ENCODE peak calls at places on chromosome 9, in ten cellular contexts. M is IMR-90, T is ovary, D is upper lobe of left lung, C is body of pancreas, A is Peyer's patch, P is A549, W is stomach, I is H1, E is GM12891. X is an unnamed sample.

GRCh38 chr9:85040141-85040540 is 370.6 kb downstream of the NTRK2 start:
- DNase-seq in T (no peak), C (no peak), D (no peak), A (no peak), P (no peak), M (no peak), E (no peak), W (no peak), I (no peak), X (no peak)

GRCh38 chr9:14992516-14992915 is 82.3 kb upstream of the FREM1 start:
- DNase-seq in W (no peak), M (no peak), D (no peak), E (no peak), C (no peak), A (no peak), T (no peak), I (no peak), P (no peak), X (no peak)

GRCh38 chr9:127608104-127608966 is 3.7 kb upstream of the STXBP1 start:
- DNase-seq in T (peak), W (peak), P (peak), D (peak), C (peak), A (peak), E (peak), I (peak), M (peak), X (peak)

GRCh38 chr9:82255533-82255932 is 267.0 kb downstream of the SPATA31D1 start:
- DNase-seq in P (no peak), I (no peak), W (no peak), T (no peak), C (no peak), D (no peak), M (no peak), E (no peak), A (no peak), X (no peak)

GRCh38 chr9:21833090-21833801 is 30.8 kb downstream of the MTAP start:
- DNase-seq in T (no peak), C (no peak), M (no peak), P (no peak), A (no peak), E (no peak), I (no peak), D (no peak), W (no peak), X (no peak)

GRCh38 chr9:127035948-127036347 is 86.5 kb downstream of the ANGPTL2 start:
- DNase-seq in E (no peak), T (peak), W (no peak), M (no peak), I (no peak), D (no peak), A (no peak), P (no peak), C (no peak), X (no peak)

GRCh38 chr9:72013188-72013877 is 47.1 kb downstream of the C9orf57 start:
- DNase-seq in D (no peak), A (no peak), W (no peak), E (no peak), C (no peak), I (no peak), T (no peak), P (no peak), M (no peak), X (no peak)

GRCh38 chr9:126531035-126531571 is 82.6 kb upstream of the LMX1B start:
- DNase-seq in P (no peak), W (no peak), C (no peak), M (no peak), A (no peak), T (no peak), E (no peak), D (no peak), I (no peak), X (no peak)

DNA sequence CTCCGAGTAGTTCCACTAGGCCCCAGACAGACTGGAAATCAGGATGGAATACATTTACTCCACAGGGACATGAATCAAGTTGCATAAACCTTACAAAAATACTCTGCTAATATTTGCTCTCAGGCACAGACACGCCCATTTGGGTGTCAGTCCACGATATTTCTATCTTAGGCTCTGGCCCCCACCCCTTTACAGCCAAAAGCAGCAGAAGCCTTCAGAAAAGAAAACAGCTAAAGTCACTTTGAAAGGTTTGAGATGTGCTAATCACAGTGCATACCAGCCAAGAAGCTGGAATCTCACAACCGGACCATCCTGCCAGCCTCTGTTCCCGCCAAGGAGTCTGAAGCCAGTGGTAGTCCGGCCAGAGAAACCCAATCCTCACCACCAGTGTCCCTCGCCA is 22.6 kb downstream of the PTPN3 start:
- DNase-seq in D (no peak), C (no peak), A (no peak), P (no peak), T (no peak), W (no peak), M (no peak), I (no peak), E (no peak), X (no peak)
- TF ChIP-seq POLR2A in D (no peak), C (no peak), A (no peak), P (no peak), T (no peak), W (no peak), M (no peak), I (no peak), E (no peak), X (no peak)

GRCh38 chr9:33445389-33445881 is 2.0 kb downstream of the AQP3 start:
- DNase-seq in C (peak), P (no peak), W (peak), M (no peak), T (no peak), D (peak), E (no peak), A (peak), I (no peak), X (no peak)

GRCh38 chr9:33448159-33448511 is 742 bp upstream of the AQP3 start:
- DNase-seq in T (no peak), W (no peak), A (no peak), D (no peak), I (no peak), C (peak), E (no peak), M (no peak), P (no peak), X (peak)

GRCh38 chr9:33445941-33446506 is 1.4 kb downstream of the AQP3 start:
- DNase-seq in W (peak), I (no peak), D (peak), E (no peak), P (no peak), A (peak), C (no peak), T (no peak), M (no peak), X (no peak)

GRCh38 chr9:33447404-33448158 is at the start of gene AQP3:
- DNase-seq in C (peak), T (peak), P (peak), I (peak), M (no peak), E (peak), D (peak), A (peak), W (peak), X (peak)

DNA sequence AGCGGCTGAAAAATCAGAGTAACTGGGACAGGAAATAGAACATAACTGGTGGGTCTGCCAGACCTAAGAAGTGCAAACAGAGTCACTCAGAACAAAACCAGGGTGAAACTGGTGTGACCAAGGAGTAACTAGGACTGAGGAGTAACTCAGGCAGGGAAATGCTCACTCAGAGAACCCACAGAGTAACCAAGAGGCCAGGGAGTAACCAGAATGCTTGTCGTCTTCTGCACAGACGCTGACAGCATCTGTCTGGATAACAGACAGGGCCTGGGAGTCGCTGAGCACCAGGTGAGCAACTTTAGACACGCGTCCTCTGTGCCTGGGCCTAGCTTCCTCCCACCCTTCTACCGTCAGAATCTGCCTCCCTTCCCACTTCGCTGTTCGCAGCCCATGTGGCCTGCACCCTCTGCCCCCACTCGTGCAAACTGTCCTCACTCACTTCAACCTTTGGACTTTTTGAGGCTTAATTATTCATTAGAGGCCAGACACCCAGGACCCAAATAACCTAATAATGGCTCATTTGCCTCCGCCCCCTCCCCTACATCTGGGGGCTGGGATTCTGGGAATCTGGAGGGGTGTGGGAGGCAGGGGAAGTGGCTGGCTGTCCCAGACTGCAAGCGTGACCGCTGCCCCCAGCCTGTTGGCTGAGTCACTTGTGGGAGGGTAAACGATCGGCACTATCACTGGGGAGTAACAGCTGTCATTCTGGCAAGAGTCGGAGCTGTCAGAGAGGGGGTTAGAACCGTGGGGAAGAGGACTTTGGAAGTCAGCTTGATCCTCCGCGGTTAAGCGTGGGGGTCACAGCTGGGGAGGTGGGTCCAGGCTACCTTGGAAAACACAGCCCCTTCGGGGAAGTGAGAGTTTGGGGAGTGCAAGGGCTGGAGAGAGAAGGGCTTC is 638 bp downstream of the AQP3 start:
- DNase-seq in C (peak), D (peak), P (peak), M (peak), I (no peak), E (peak), T (peak), A (peak), W (peak), X (no peak)
- TF ChIP-seq POLR2A in C (no peak), D (no peak), P (no peak), M (no peak), I (no peak), E (no peak), T (no peak), A (no peak), W (no peak), X (no peak)

GRCh38 chr9:4862506-4863250 is 69.9 kb downstream of the RCL1 start:
- DNase-seq in E (no peak), A (no peak), M (peak), C (no peak), I (no peak), T (no peak), W (no peak), D (no peak), P (no peak), X (no peak)

GRCh38 chr9:4864234-4864661 is 71.5 kb downstream of the RCL1 start:
- DNase-seq in E (no peak), D (peak), W (no peak), M (no peak), P (no peak), T (no peak), I (no peak), C (no peak), A (no peak), X (no peak)

GRCh38 chr9:4864698-4865097 is 72.0 kb downstream of the RCL1 start:
- DNase-seq in D (no peak), T (no peak), I (no peak), M (no peak), C (no peak), P (no peak), E (no peak), A (no peak), W (no peak), X (no peak)

GRCh38 chr9:4866239-4866969 is 73.7 kb downstream of the RCL1 start:
- DNase-seq in T (no peak), M (peak), P (no peak), D (no peak), I (no peak), A (no peak), E (no peak), C (no peak), W (no peak), X (no peak)

DNA sequence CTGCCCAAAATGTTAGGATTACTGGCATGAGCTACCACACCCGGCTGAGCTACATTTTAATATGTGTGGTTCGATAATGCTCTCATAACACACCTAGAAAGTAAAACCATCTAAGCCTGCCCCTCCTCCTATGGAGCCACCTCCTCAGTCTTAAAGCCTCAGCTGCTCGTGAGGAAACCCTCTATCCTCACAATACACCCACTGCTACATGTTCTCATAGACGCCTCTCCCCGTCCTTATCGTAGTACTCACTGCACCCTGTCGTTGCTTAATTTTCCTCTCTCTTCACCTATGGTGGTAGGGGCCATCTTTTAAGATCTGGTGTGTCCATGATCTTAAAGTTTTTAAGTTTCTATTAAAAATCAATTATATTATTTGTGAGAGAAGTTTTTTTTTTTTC is 72.9 kb downstream of the RCL1 start:
- DNase-seq in E (no peak), D (no peak), C (no peak), M (no peak), T (no peak), I (no peak), W (no peak), A (no peak), P (no peak), X (no peak)
- TF ChIP-seq POLR2A in E (no peak), D (no peak), C (no peak), M (no peak), T (no peak), I (no peak), W (no peak), A (no peak), P (no peak), X (no peak)

GRCh38 chr9:104991144-104991953 is 63.4 kb upstream of the ABCA1 start:
- DNase-seq in A (peak), I (peak), P (peak), C (peak), M (peak), T (peak), D (peak), E (peak), W (peak), X (peak)
- TF ChIP-seq POLR2A in A (peak), I (no peak), P (peak), C (peak), M (peak), T (peak), D (peak), E (no peak), W (no peak), X (no peak)

GRCh38 chr9:101650096-101650495 is 55.3 kb upstream of the PPP3R2 start:
- DNase-seq in P (no peak), C (no peak), T (no peak), D (no peak), M (no peak), W (no peak), A (no peak), I (no peak), E (no peak), X (no peak)
- TF ChIP-seq POLR2A in P (no peak), C (no peak), T (no peak), D (no peak), M (no peak), W (no peak), A (no peak), I (no peak), E (no peak), X (no peak)

DNA sequence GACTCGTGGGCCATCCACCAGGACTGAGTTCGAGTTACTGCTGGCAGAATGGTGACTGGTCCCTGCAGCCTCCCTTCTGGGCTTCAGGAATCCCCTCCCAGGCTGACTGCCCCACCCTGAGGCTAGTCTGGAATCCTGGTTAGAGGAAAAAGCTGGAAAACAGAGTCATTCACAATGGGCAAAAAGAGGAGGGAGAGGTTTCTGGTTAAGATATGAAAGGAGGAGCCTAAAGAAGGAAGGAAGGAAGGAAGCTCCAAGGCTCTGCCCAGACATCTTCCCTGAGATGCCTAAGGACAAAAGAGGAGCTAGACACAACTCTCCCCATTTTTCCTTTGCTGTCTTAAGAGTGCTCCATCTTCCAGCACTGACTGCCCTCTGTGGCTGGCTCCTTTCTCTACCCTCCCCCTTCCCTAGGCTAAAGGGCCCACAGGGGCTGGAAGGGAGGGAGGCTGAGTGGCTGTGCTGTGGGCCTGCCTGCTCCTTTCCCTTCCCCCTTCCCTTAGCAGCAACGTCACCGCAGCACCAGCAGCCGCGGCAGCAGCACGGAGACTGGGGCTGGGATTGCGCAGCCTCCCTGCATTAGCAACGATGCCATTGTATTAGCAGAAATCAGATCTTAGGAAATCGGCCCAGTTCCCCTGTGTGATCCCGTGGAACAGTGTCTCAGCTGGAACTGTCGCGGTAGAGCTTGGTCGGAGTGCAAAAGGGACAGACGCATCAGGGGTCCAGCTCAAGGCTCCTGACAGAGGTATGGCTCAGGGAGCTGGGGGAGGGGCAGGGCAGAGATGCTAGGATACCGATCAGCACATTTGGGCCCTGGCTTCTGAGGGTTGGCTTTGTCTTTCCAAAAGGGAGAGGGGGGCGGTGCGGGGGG is 48.7 kb downstream of the RUSC2 start:
- DNase-seq in M (peak), D (peak), P (no peak), W (peak), A (peak), E (no peak), I (peak), C (no peak), T (peak), X (no peak)
- TF ChIP-seq POLR2A in M (no peak), D (no peak), P (no peak), W (no peak), A (no peak), E (no peak), I (no peak), C (peak), T (peak), X (no peak)

X was measured in lower leg skin.